ENCODE peak calls at places on chromosomes 7 and 10, in four cellular contexts. X is fibroblast of lung, Y is prostate gland, M is GM12865. V is an unnamed sample.

GRCh38 chr7:95545007-95545615 is 51.2 kb downstream of the PDK4 start:
- DNase-seq in X (peak; percentile 61), Y (peak; percentile 77), M (no peak), V (no peak)

GRCh38 chr10:19826712-19827111 is 10.5 kb downstream of the PLXDC2 start:
- DNase-seq in M (no peak), Y (no peak), X (peak; percentile 20), V (no peak)

GRCh38 chr10:78995977-78996355 is 72.8 kb upstream of the ZMIZ1 start:
- DNase-seq in M (no peak), X (no peak), Y (no peak), V (no peak)

GRCh38 chr10:125169915-125170314 is 9.6 kb upstream of the CTBP2 start:
- DNase-seq in M (no peak), X (no peak), Y (no peak), V (peak; percentile 62)

GRCh38 chr10:13722747-13723657 is 136.2 kb downstream of the PRPF18 start:
- DNase-seq in Y (no peak), M (peak; percentile 63), X (peak; percentile 34), V (no peak)

GRCh38 chr7:46282155-46282554 is 361.1 kb upstream of the IGFBP3 start:
- DNase-seq in M (peak; percentile 55), Y (no peak), X (no peak), V (no peak)

GRCh38 chr7:104958278-104958903 is 55.6 kb upstream of the KMT2E start:
- DNase-seq in X (no peak), Y (no peak), M (no peak), V (no peak)

GRCh38 chr10:124015991-124016390 is 77.4 kb downstream of the CHST15 start:
- DNase-seq in Y (no peak), M (no peak), X (no peak), V (no peak)

GRCh38 chr10:96416643-96417042 is 57.8 kb upstream of the OPALIN start:
- DNase-seq in X (peak; percentile 14), M (no peak), Y (peak; percentile 29), V (peak; percentile 25)

GRCh38 chr7:101333912-101334311 is 12.3 kb upstream of the IFT22 start:
- DNase-seq in Y (no peak), M (no peak), X (no peak), V (no peak)

GRCh38 chr10:32692174-32692573 is 246.2 kb downstream of the CCDC7 start:
- DNase-seq in M (no peak), X (peak; percentile 98), Y (no peak), V (no peak)

GRCh38 chr10:9198611-9199010 is 1144.1 kb downstream of the GATA3 start:
- DNase-seq in Y (no peak), X (peak; percentile 85), M (no peak), V (no peak)

GRCh38 chr10:117929321-117930067 is 117.2 kb downstream of the RAB11FIP2 start:
- DNase-seq in M (no peak), X (no peak), Y (no peak), V (no peak)

GRCh38 chr10:88991161-88991899 is 732 bp downstream of the FAS start:
- DNase-seq in M (peak; percentile 77), X (peak; percentile 76), Y (peak; percentile 65), V (no peak)

GRCh38 chr7:101140339-101140699 is 13.4 kb downstream of the SERPINE1 start:
- DNase-seq in M (no peak), X (no peak), Y (no peak), V (no peak)

GRCh38 chr7:77662869-77663268 is 33.4 kb upstream of the RSBN1L start:
- DNase-seq in X (no peak), M (no peak), Y (no peak), V (no peak)

GRCh38 chr7:77657427-77658331 is 38.6 kb upstream of the RSBN1L start:
- DNase-seq in M (peak; percentile 57), X (peak; percentile 22), Y (peak; percentile 49), V (no peak)

GRCh38 chr7:77655361-77655760 is 40.9 kb upstream of the RSBN1L start:
- DNase-seq in X (no peak), Y (no peak), M (no peak), V (no peak)

GRCh38 chr7:77655836-77656455 is 40.3 kb upstream of the RSBN1L start:
- DNase-seq in M (no peak), X (peak; percentile 51), Y (peak; percentile 20), V (no peak)

DNA sequence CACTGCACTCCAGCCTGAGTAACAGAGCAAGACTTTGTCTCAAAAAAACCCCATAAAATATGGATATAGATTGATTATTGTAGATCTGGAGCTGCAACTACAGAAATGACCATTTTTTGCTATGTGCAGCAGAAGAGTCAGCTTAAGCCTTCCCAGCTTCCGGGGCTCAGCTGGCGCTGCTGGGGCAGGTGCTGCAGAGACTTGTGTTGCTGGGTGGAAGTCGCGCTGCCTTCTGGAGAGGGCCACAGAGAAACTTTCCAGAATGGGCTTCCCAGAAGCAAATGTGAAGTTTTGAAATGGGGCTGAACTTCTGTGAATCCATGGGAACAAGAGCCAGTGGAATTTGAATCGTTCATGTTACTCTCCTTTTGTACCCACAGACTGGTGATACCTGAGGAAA is 37.3 kb upstream of the RSBN1L start:
- DNase-seq in X (no peak), Y (no peak), M (no peak), V (peak; percentile 65)
- TF ChIP-seq CTCF in X (no peak), Y (no peak), M (no peak), V (no peak)

GRCh38 chr10:14889318-14889717 is 10.7 kb downstream of the SUV39H2 start:
- DNase-seq in M (peak; percentile 23), X (no peak), Y (no peak), V (no peak)
- TF ChIP-seq CTCF in M (peak; percentile 16), X (peak; percentile 30), Y (no peak), V (peak; percentile 41)

DNA sequence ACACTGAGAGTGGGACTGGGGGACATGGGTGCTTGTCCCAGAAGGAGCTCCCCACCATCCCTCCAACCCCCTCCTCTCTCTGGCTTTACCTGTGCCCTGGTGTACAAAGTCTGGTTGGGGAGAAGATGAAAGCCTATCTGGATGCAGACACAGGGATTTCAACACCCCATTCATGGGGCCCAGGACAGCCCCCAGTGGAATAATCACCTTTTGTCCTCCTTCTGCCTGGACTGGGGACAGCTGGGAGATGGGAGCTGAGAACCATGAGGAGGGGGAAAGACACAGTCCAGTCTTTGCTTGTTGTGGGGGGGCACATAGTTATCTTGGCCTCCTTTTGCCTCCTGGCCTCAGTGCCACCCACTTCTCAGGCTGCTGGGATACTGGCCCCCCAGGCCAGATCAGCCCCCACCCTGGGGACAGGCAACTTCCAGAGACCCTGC is 1.4 kb downstream of the SSC4D start:
- DNase-seq in M (no peak), X (no peak), Y (no peak), V (no peak)
- TF ChIP-seq CTCF in M (no peak), X (no peak), Y (no peak), V (no peak)

GRCh38 chr10:71761541-71762113 is 11.7 kb downstream of the VSIR start:
- DNase-seq in Y (no peak), M (no peak), X (no peak), V (no peak)
- TF ChIP-seq CTCF in Y (no peak), M (peak; percentile 26), X (no peak), V (no peak)

GRCh38 chr7:3436112-3436511 is 135.1 kb downstream of the SDK1 start:
- DNase-seq in M (no peak), Y (no peak), X (no peak), V (no peak)

GRCh38 chr7:3436746-3437145 is 135.7 kb downstream of the SDK1 start:
- DNase-seq in Y (no peak), X (peak; percentile 86), M (no peak), V (no peak)

GRCh38 chr7:3437467-3437866 is 136.4 kb downstream of the SDK1 start:
- DNase-seq in M (no peak), Y (no peak), X (no peak), V (no peak)

GRCh38 chr7:3432916-3433315 is 131.9 kb downstream of the SDK1 start:
- DNase-seq in X (peak; percentile 38), Y (no peak), M (no peak), V (no peak)

DNA sequence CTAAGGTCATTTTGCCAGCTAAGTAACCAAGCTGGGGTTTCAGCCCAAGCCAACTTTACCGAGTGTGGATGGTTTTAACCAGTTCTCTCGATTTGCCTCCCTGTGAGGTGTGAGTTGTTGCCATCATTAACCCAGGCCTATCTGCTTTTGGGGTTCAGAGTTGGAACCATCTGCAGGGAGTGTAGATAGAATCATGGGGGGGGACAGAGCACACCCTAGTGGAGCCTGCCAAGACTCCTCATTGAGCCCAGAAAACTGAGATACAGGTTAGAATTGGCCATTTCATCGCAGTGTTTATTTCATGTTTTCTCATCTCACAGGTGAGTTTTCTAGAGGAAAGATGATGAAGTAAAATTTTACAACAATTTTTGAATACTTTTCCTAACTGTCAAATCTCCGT is 133.6 kb downstream of the SDK1 start:
- DNase-seq in Y (no peak), M (no peak), X (no peak), V (no peak)
- TF ChIP-seq CTCF in Y (no peak), M (no peak), X (no peak), V (no peak)

DNA sequence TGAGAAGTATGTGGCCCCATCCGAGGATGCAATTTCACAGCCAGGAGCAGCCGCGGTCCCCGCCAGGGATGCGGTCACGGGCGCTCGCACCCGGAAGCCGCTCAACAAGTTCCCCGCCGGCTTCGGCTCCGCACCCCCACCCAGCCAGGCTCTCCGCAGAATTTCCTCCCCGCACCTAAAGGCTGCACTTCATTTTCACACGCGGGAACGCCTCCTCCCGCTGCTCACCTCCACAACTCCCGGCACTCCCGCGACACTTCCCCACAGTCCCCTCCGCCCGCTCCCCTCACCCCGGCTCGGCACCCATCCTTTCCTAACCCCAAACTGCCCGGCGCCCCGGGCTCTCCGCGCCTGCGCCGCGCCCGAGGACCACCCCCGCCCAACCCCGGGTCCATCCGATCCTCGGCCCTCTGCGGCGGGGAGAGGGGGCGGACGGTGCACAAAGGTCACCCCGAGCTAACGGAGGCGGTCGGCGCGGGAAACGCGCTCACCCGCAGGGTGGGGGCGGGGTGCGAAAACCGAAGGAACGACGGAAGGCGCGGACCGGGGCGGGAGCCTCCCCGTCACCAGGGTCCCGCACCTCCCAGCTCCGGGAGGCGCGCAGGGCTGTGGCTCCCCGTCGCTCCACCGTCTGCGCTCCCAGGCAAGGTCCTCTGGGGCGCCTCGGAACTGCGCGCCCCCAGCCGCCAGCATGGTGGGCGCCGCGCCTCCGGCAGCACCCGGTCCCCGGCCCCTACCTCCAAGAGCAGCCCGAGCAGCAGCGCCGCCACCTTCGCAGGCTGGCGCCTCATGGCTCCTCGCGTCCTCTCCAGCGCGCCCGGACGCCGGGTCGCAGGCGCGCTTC is 546 bp downstream of the VOPP1 start:
- DNase-seq in M (peak; percentile 77), Y (peak; percentile 43), X (peak; percentile 59), V (no peak)
- TF ChIP-seq CTCF in M (peak; percentile 5), Y (no peak), X (no peak), V (no peak)

DNA sequence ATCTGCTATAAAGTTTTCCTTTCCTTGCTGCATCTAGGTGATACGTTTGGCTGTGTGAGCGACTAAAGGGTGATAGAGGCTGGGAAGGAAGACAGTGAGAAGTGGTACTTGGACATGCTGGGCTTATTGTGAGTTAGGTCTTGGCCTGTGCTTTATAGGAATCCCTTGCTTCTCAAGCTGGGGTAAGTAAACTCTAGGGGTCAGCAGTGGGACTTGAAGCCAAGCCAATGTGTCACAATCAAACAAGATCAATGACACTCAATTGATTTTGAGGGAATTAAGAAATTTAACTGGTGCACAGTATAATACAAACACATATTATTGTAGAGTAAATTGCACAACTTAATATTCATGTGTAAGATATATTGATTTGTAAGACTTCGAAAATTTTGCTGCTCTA is 155.8 kb upstream of the AOAH start:
- DNase-seq in Y (no peak), X (no peak), M (no peak), V (no peak)
- TF ChIP-seq CTCF in Y (no peak), X (no peak), M (no peak), V (no peak)

GRCh38 chr7:88401009-88401623 is 94.4 kb upstream of the STEAP4 start:
- DNase-seq in Y (no peak), M (peak; percentile 37), X (no peak), V (no peak)
- TF ChIP-seq CTCF in Y (no peak), M (peak; percentile 55), X (no peak), V (peak; percentile 41)